ENCODE peak calls at places on chromosomes 3 and 15, in eight cellular contexts. V is esophagus squamous epithelium; D is HCT116; F is heart left ventricle; H is mammary epithelial cell; B is psoas muscle; Y is CD8-positive, alpha-beta memory T cell; J is iPS DF 6.9. P is an unnamed sample. For H3K4me1, the result is how much of the 10 kb centered on the place peaks cover.

GRCh38 chr15:52673312-52673711 is 5.9 kb downstream of the ATOSA start:
- DNase-seq in V (no peak), D (no peak), F (no peak), H (peak), B (no peak), Y (no peak), J (no peak), P (no peak)

GRCh38 chr3:186990878-186991308 is 60.6 kb downstream of the ST6GAL1 start:
- DNase-seq in V (no peak), D (peak), F (no peak), H (peak), B (no peak), Y (no peak), J (no peak), P (no peak)

GRCh38 chr3:197394464-197395321 is 96.3 kb upstream of the DLG1 start:
- DNase-seq in V (no peak), D (peak), F (peak), H (peak), B (peak), Y (no peak), J (no peak), P (no peak)

GRCh38 chr15:74775132-74775562 is 6.7 kb upstream of the CSK start:
- DNase-seq in V (no peak), D (no peak), F (no peak), H (no peak), B (no peak), Y (no peak), J (no peak), P (no peak)

GRCh38 chr3:33665294-33665693 is 52.8 kb downstream of the CLASP2 start:
- DNase-seq in V (no peak), D (no peak), F (no peak), H (no peak), B (no peak), Y (no peak), J (no peak), P (no peak)

GRCh38 chr3:101603184-101603583 is 29.2 kb downstream of the PCNP start:
- DNase-seq in V (no peak), D (no peak), F (no peak), H (no peak), B (no peak), Y (no peak), J (no peak), P (no peak)

GRCh38 chr3:165451671-165452070 is 255.5 kb upstream of the SLITRK3 start:
- DNase-seq in V (no peak), D (no peak), F (no peak), H (no peak), B (no peak), Y (no peak), J (no peak), P (no peak)

GRCh38 chr15:62118446-62118964 is 46.6 kb downstream of the C2CD4B start:
- DNase-seq in V (no peak), D (no peak), F (no peak), H (peak), B (no peak), Y (no peak), J (no peak), P (no peak)

GRCh38 chr3:160078533-160078932 is 89.9 kb downstream of the IL12A start:
- DNase-seq in V (no peak), D (no peak), F (no peak), H (no peak), B (no peak), Y (no peak), J (no peak), P (no peak)

GRCh38 chr15:60865507-60865906 is 363.6 kb downstream of the RORA start:
- DNase-seq in V (no peak), D (no peak), F (no peak), H (peak), B (no peak), Y (no peak), J (no peak), P (no peak)

GRCh38 chr15:73631915-73632669 is 1.1 kb downstream of the NPTN start:
- DNase-seq in V (no peak), D (no peak), F (no peak), H (peak), B (no peak), Y (peak), J (no peak), P (no peak)

GRCh38 chr3:196903740-196904139 is 36.0 kb downstream of the SENP5 start:
- DNase-seq in V (no peak), D (no peak), F (no peak), H (no peak), B (no peak), Y (no peak), J (no peak), P (no peak)

GRCh38 chr3:84960581-84960980 is 1.8 kb downstream of the CADM2 start:
- DNase-seq in V (no peak), D (no peak), F (no peak), H (no peak), B (no peak), Y (no peak), J (no peak), P (no peak)

GRCh38 chr3:146539315-146539714 is 5.1 kb downstream of the PLSCR1 start:
- DNase-seq in V (no peak), D (no peak), F (no peak), H (no peak), B (no peak), Y (no peak), J (no peak), P (no peak)
- H3K4me1 ChIP-seq in V (under half), D (under half), F (half or more), H (under half), B (under half), Y (under half), J (under half), P (under half)

DNA sequence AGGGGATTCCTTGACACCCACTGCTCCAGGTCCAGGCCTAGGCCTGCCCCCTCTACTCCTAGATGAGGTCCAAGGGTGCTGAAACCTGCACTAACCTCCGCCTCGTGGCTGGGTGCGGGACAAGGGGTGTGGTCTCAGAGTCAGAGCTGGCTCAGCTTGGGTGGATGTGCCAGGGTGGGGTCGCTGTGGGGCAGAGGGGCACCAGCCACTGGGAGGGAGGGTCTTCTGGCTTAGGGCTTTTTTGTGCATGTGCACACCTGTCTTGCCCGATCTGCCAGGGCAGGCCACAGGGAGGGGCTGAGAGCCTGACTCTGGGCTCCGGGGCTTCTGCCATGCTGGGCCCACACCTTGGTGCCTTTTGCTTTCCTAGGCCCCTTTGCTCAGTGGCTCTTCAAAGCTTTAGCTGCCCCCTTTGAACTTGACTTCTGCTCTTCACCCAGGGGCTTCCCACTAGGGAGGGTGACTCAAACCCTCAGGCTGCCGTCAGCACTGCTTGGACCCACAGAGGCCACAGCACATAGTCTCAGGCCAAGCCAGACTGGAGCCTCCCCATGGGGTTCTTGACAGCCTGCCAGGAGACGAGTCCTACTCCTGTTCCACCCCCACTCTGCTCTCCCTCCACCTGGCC is 73.0 kb downstream of the KLF13 start:
- DNase-seq in V (no peak), D (no peak), F (no peak), H (peak), B (no peak), Y (no peak), J (no peak), P (no peak)
- H3K4me3 ChIP-seq in V (no peak), D (no peak), F (no peak), H (no peak), B (no peak), Y (no peak), J (no peak), P (no peak)

GRCh38 chr3:120477826-120478225 is 27.0 kb upstream of the FSTL1 start:
- DNase-seq in V (no peak), D (no peak), F (no peak), H (no peak), B (no peak), Y (no peak), J (no peak), P (no peak)
- H3K4me1 ChIP-seq in V (under half), D (under half), F (under half), H (under half), B (under half), Y (under half), J (under half), P (under half)

GRCh38 chr3:156761007-156761406 is 65.1 kb upstream of the LEKR1 start:
- DNase-seq in V (no peak), D (no peak), F (no peak), H (no peak), B (no peak), Y (no peak), J (no peak), P (no peak)
- H3K4me3 ChIP-seq in V (no peak), D (no peak), F (no peak), H (no peak), B (no peak), Y (no peak), J (no peak), P (no peak)

GRCh38 chr3:16486951-16487480 is 26.5 kb downstream of the RFTN1 start:
- DNase-seq in V (no peak), D (no peak), F (no peak), H (no peak), B (no peak), Y (no peak), J (no peak), P (no peak)

GRCh38 chr3:16490062-16490641 is 23.3 kb downstream of the RFTN1 start:
- DNase-seq in V (no peak), D (no peak), F (no peak), H (no peak), B (no peak), Y (no peak), J (no peak), P (no peak)

GRCh38 chr3:16487506-16488175 is 25.9 kb downstream of the RFTN1 start:
- DNase-seq in V (no peak), D (no peak), F (no peak), H (no peak), B (no peak), Y (no peak), J (no peak), P (no peak)

GRCh38 chr3:16486201-16486600 is 27.3 kb downstream of the RFTN1 start:
- DNase-seq in V (no peak), D (no peak), F (no peak), H (no peak), B (no peak), Y (no peak), J (no peak), P (no peak)

GRCh38 chr3:16488637-16489036 is 24.9 kb downstream of the RFTN1 start:
- DNase-seq in V (no peak), D (no peak), F (no peak), H (no peak), B (no peak), Y (no peak), J (no peak), P (no peak)
- H3K4me1 ChIP-seq in V (under half), D (under half), F (under half), H (under half), B (under half), Y (under half), J (under half), P (under half)

DNA sequence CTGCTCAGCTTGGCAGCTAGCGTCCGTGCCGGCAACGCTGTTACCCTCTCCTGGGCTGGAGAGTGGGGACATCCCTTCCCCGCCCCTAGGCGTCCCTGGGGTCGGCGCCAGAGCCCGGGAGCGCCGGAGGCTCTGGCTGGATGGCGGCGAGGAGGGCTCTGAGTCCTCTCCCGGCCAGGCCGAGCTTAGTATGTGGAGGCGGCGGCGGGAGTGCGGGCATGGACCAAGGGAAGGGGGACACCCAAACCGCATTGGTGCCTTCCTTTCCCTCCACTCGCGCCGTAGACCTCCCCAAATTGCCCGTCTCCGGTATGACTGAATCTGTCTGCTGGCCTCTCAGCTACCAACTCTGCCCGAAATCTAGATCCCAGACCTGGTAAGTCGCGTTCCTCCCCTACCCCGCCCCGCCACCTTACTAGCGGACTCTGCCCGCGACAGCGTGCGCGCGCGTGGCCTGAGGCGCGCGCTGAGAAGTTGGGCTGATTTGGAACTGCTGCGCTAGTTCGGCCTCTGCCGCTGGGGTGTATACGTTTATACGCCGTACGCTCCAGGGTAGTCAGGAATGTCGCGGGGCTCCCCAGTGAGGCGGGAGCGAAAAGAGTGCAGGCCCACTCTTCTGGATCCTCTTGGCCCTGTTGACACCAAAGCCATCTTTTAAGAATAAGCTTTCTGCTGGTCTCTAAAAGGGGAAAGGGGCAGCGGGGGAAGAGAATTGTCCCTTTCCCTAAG is 12.2 kb downstream of the ZIC1 start:
- DNase-seq in V (no peak), D (no peak), F (no peak), H (no peak), B (no peak), Y (no peak), J (no peak), P (no peak)
- H3K4me3 ChIP-seq in V (no peak), D (no peak), F (no peak), H (no peak), B (peak), Y (no peak), J (peak), P (no peak)

GRCh38 chr3:71101581-71101980 is 481.9 kb downstream of the FOXP1 start:
- DNase-seq in V (no peak), D (no peak), F (no peak), H (no peak), B (no peak), Y (no peak), J (no peak), P (no peak)

GRCh38 chr3:71097557-71097956 is 486.0 kb downstream of the FOXP1 start:
- DNase-seq in V (no peak), D (no peak), F (no peak), H (no peak), B (no peak), Y (no peak), J (no peak), P (no peak)

GRCh38 chr3:71102111-71103039 is 481.2 kb downstream of the FOXP1 start:
- DNase-seq in V (no peak), D (no peak), F (no peak), H (peak), B (no peak), Y (no peak), J (no peak), P (no peak)

GRCh38 chr3:71101014-71101413 is 482.5 kb downstream of the FOXP1 start:
- DNase-seq in V (no peak), D (no peak), F (no peak), H (peak), B (no peak), Y (no peak), J (no peak), P (no peak)

DNA sequence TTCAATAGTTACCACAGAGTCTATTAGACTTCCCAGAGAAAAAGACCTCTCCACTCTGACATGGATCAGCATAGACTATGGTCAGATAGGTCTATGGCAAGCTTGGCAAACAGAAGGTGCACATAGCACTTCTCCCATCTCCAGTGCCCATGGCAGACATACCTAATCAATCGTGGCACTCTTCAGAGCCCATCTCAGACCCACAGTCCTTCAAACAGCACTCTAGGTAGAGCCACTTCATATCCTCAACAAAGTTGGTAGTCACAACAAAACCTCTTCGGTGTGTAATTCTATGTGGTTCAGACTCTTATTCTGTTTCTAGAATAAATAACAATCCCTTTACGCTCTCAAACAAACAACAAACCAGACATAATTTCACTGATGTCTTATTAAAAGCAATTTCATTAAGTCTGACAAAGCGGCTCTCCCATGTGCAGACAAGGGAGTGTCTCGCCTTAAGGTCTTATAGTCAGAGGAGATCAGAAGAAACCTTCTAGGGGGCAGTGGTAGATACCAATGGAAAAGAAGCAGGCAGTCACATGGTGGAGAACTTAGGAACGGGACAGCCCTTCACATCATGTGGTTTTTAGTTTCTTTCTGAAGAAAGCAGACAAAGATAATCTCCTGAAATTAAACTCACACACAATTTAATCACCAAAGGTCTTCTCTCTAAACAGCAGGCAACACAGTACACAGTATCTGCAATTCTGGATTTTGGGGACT is 483.4 kb downstream of the FOXP1 start:
- DNase-seq in V (no peak), D (no peak), F (no peak), H (no peak), B (no peak), Y (no peak), J (no peak), P (no peak)
- H3K4me1 ChIP-seq in V (under half), D (under half), F (half or more), H (under half), B (under half), Y (half or more), J (under half), P (under half)

GRCh38 chr3:185151959-185152432 is 864 bp downstream of the C3orf70 start:
- DNase-seq in V (no peak), D (no peak), F (no peak), H (no peak), B (no peak), Y (no peak), J (no peak), P (no peak)

GRCh38 chr3:185153170-185153733 is 392 bp upstream of the C3orf70 start:
- DNase-seq in V (no peak), D (no peak), F (no peak), H (no peak), B (peak), Y (no peak), J (no peak), P (no peak)

GRCh38 chr3:185153861-185154629 is 1.2 kb upstream of the C3orf70 start:
- DNase-seq in V (no peak), D (no peak), F (no peak), H (no peak), B (no peak), Y (no peak), J (no peak), P (no peak)

GRCh38 chr3:185151101-185151958 is 1.5 kb downstream of the C3orf70 start:
- DNase-seq in V (no peak), D (no peak), F (no peak), H (no peak), B (no peak), Y (no peak), J (no peak), P (no peak)

DNA sequence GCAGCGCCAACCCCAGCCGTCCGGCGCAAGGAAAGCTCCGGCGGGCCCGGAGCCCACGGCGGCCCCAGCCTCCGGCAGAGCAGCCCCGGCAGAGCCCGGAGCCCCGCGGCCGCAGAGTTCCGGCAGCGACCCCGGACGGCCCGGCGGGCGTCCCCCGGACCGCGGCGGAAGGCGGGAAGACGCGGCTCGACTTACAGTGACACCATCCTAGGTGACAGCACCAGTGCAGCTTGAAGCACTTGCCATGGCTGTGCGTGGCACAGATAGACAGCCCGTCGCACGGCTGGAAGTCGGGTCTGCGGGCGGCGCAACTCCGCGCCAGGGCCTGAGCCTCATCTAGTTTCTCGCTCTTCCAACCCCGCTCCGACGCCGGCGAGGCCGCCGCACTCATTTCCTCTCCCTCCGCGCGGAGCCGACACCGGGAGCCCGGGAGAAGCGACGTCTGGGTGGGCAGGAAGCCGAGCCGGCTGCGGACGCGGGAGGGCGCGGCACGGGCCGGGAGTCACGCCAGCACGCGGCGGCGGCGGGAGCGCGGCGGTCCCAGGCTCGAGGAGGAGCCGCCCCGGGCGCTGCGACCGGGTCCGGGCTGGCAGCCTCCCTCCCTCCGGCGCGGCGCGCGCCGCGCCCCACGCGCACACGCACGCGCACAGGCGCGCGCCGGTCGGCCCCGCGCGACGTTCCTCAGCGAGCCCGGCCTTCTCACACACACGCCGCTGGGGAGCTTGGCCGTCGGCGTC is at the start of gene C3orf70:
- DNase-seq in V (no peak), D (no peak), F (peak), H (peak), B (peak), Y (peak), J (no peak), P (peak)
- H3K4me3 ChIP-seq in V (peak), D (no peak), F (peak), H (peak), B (peak), Y (no peak), J (peak), P (no peak)